ENCODE peak calls at places on chromosomes 4 and X, in five cellular contexts. C is ovary, L is A673, T is fibroblast of lung, H is breast epithelium. D is an unnamed sample. For H3K9me3, the result is how much of the 10 kb centered on the place peaks cover.

GRCh38 chr4:12486995-12487394 is 997.1 kb downstream of the RAB28 start:
- DNase-seq in C (no peak), L (no peak), T (no peak), H (no peak), D (no peak)

GRCh38 chr4:151887151-151887815 is 126.5 kb upstream of the GATB start:
- DNase-seq in C (no peak), L (no peak), T (peak), H (no peak), D (no peak)

GRCh38 chr4:148288448-148288847 is 153.8 kb downstream of the NR3C2 start:
- DNase-seq in C (no peak), L (no peak), T (no peak), H (no peak), D (no peak)

GRCh38 chr4:55733874-55734437 is 85.6 kb upstream of the EXOC1L start:
- DNase-seq in C (no peak), L (peak), T (peak), H (peak), D (peak)

GRCh38 chr4:89617256-89617655 is 219.7 kb downstream of the SNCA start:
- DNase-seq in C (no peak), L (no peak), T (no peak), H (no peak), D (no peak)

GRCh38 chr4:40409835-40410234 is 74.7 kb downstream of the CHRNA9 start:
- DNase-seq in C (no peak), L (no peak), T (peak), H (no peak), D (no peak)

GRCh38 chr4:87592124-87592523 is 16.2 kb upstream of the DSPP start:
- DNase-seq in C (no peak), L (no peak), T (no peak), H (no peak), D (no peak)

GRCh38 chr4:185183622-185184281 is 20.0 kb downstream of the CFAP97 start:
- DNase-seq in C (peak), L (peak), T (peak), H (peak), D (peak)

GRCh38 chr4:150323551-150324325 is 245.5 kb downstream of the DCLK2 start:
- DNase-seq in C (no peak), L (no peak), T (peak), H (no peak), D (no peak)

GRCh38 chr4:156173481-156173880 is 219.8 kb upstream of the CTSO start:
- DNase-seq in C (no peak), L (no peak), T (no peak), H (no peak), D (no peak)

GRCh38 chrX:30900227-30900626 is 11.2 kb upstream of the TAB3 start:
- DNase-seq in C (no peak), L (no peak), T (no peak), H (no peak), D (no peak)

GRCh38 chrX:96204928-96205327 is 479.7 kb upstream of the DIAPH2 start:
- DNase-seq in C (no peak), L (no peak), T (no peak), H (no peak), D (no peak)

GRCh38 chr4:113574636-113575103 is 186.9 kb downstream of the CAMK2D start:
- DNase-seq in C (no peak), L (peak), T (peak), H (no peak), D (no peak)

GRCh38 chr4:87011340-87012034 is 76.7 kb downstream of the AFF1 start:
- DNase-seq in C (no peak), L (peak), T (peak), H (no peak), D (no peak)

GRCh38 chr4:82618321-82618720 is 56.5 kb upstream of the TMEM150C start:
- DNase-seq in C (no peak), L (no peak), T (peak), H (no peak), D (no peak)

GRCh38 chrX:24245201-24245600 is 68.7 kb downstream of the SUPT20HL2 start:
- DNase-seq in C (no peak), L (peak), T (peak), H (no peak), D (no peak)

GRCh38 chrX:6021316-6022091 is 207.2 kb downstream of the NLGN4X start:
- DNase-seq in C (no peak), L (peak), T (no peak), H (no peak), D (no peak)

GRCh38 chrX:3522016-3522690 is 175.7 kb upstream of the MXRA5 start:
- DNase-seq in C (no peak), L (no peak), T (peak), H (no peak), D (no peak)

GRCh38 chr4:13920901-13921300 is 293.4 kb upstream of the BOD1L1 start:
- DNase-seq in C (peak), L (peak), T (peak), H (peak), D (no peak)

GRCh38 chrX:64204252-64204651 is 1.3 kb downstream of the AMER1 start:
- DNase-seq in C (peak), L (no peak), T (peak), H (no peak), D (no peak)

GRCh38 chr4:3384391-3384770 is 57.4 kb upstream of the HGFAC start:
- DNase-seq in C (no peak), L (no peak), T (no peak), H (no peak), D (no peak)

GRCh38 chrX:15672886-15673285 is 8.3 kb upstream of the CLTRN start:
- DNase-seq in C (no peak), L (no peak), T (no peak), H (no peak), D (no peak)

GRCh38 chrX:675896-676295 is 45.3 kb downstream of the SHOX start:
- DNase-seq in C (no peak), L (no peak), T (no peak), H (no peak), D (no peak)

GRCh38 chr4:72977936-72978485 is 91.5 kb downstream of the COX18 start:
- DNase-seq in C (no peak), L (no peak), T (no peak), H (no peak), D (no peak)

GRCh38 chr4:130542953-130543352 is 1447.0 kb downstream of the C4orf33 start:
- DNase-seq in C (no peak), L (no peak), T (no peak), H (no peak), D (no peak)

GRCh38 chr4:53645108-53645507 is 53.8 kb upstream of the LNX1 start:
- DNase-seq in C (no peak), L (no peak), T (no peak), H (no peak), D (no peak)

GRCh38 chrX:72539822-72540221 is 32.8 kb downstream of the HDAC8 start:
- DNase-seq in C (no peak), L (no peak), T (no peak), H (no peak), D (no peak)

GRCh38 chrX:153061732-153062131 is 5.5 kb downstream of the PNMA3 start:
- DNase-seq in C (no peak), L (no peak), T (peak), H (no peak), D (no peak)
- H3K9me3 ChIP-seq in C (under half), L (under half), T (under half), H (under half), D (under half)

DNA sequence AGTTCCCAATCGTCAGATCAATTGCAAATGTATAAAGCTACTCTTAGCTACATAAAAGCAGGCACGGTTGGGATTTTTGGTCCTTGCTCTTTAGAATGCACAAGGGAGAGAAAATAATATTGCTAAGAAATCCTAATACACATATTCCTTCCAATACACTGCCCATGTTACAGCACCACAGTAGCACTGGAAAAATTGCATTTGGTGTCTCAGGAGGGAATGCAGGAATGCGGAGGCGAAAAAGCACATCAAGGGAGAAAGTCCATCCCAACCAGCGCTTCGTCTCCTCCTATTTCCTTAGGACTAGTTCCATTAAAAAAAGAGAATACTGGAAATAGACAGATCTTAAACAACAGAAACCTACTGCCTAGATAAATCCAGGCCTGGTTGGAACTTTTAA is 23.9 kb downstream of the ADGRA3 start:
- DNase-seq in C (no peak), L (no peak), T (no peak), H (no peak), D (no peak)
- H3K9me3 ChIP-seq in C (under half), L (under half), T (under half), H (under half), D (under half)

GRCh38 chr4:26839016-26839415 is 21.6 kb upstream of the STIM2 start:
- DNase-seq in C (no peak), L (no peak), T (peak), H (no peak), D (no peak)

GRCh38 chr4:26836539-26836938 is 24.1 kb upstream of the STIM2 start:
- DNase-seq in C (no peak), L (no peak), T (no peak), H (no peak), D (no peak)

GRCh38 chr4:26839534-26839951 is 21.1 kb upstream of the STIM2 start:
- DNase-seq in C (no peak), L (peak), T (peak), H (peak), D (no peak)

DNA sequence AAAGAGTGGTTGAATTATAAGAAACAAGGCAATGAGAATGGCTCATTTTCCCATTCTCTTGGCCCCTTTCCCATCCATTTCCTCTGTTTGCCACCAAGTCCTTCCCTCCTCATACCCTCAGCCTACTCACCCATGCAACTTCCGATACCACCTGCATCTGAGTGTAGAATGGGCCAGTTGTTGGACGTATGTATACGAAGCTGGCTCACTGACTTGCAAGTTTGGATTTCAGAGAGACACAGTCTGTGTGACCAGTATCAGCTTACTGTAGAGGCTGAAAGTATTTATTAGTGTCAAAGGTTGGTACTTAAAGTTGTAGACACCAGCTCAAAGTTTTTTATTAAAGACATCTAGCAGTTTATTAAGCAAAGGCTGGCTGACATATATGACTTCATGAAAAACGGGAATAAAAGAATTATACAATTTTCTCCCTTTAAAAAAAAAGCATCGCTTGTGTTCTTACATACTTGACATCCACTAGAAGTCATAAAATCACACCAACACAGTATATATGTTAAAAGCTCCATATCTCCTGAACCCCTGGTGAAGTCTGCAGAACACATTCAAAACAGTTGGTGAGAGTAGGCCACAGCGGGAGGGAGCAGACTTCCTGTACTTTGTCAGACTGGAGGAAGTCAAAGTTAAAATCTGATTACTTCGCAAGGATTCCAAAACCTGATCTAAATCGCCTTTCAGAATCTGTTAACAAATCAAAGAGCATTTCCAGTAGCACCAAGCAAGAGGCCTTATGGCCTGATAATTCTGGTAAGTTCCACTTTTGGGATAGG is 22.4 kb upstream of the STIM2 start:
- DNase-seq in C (no peak), L (peak), T (no peak), H (no peak), D (no peak)
- H3K9me3 ChIP-seq in C (under half), L (under half), T (under half), H (under half), D (under half)

DNA sequence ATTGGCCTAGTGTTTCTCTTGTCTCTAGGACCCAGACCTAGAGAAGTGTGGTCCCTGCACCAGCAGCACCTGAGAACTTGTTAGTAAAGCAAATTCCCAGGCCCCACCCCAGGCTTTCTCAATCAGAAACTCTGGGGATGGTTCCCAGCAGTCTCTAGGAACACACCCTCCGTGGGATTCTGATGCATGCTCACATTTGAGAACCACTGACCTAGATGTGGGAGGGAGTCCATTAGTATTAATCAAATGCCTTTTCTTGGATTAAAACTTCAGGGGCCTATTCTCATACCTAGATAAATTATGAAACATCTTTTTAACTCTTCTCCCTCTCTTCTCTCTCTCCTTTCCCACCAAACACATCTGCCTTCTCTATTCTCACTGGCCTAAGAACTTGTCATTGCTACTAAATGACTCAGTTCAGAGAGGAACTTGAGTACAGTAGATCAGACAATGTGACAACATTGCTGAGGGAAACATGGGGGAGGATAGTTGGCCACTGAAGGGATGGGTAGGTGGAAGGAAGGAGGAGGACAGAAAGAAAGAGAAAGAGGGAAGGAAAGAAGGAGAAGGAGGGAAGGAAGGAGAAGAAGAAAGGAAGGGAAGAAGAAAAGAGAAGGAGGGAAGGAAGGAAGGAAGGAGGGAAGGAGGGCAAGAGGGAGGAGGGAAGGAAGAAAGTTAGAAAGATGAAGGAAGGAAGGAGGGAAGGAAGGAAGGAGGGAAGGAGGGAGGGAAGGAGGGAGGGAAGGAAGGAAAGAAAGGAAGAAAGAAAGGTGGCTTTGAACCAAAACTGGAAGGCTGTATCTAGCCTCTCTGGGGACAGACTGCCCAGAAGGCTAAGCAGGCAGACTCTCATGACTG is 132.7 kb upstream of the MAP3K15 start:
- DNase-seq in C (no peak), L (no peak), T (no peak), H (no peak), D (no peak)
- H3K9me3 ChIP-seq in C (under half), L (under half), T (under half), H (under half), D (under half)

GRCh38 chr4:4968161-4968757 is 51.0 kb downstream of the CYTL1 start:
- DNase-seq in C (no peak), L (no peak), T (no peak), H (no peak), D (no peak)

GRCh38 chr4:4960574-4960973 is 58.7 kb downstream of the CYTL1 start:
- DNase-seq in C (no peak), L (no peak), T (no peak), H (no peak), D (no peak)

GRCh38 chr4:4961936-4962335 is 57.3 kb downstream of the CYTL1 start:
- DNase-seq in C (no peak), L (no peak), T (no peak), H (no peak), D (no peak)

DNA sequence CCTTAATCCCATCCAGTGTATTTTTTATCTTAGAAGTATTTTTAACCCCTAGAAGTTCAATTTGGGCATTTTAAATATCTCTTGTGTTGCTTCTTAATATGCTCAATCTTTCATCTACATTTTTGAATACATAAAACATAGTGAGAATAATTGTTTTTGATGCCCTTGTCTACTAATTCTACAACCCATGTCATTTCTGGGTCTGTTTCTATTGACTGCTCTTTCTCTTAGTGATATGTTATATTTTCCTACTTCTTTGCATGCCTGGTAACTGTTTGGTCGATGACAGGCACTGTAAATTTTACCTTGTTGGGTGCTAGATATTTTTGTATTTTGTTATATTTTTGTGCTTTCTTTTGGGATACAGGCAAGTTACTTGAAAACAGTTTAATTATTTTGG is 56.3 kb downstream of the CYTL1 start:
- DNase-seq in C (no peak), L (no peak), T (no peak), H (no peak), D (no peak)
- H3K9me3 ChIP-seq in C (under half), L (under half), T (under half), H (under half), D (under half)

GRCh38 chrX:2220829-2221567 is 279.8 kb downstream of the DHRSX start:
- DNase-seq in C (no peak), L (no peak), T (no peak), H (no peak), D (no peak)
- H3K9me3 ChIP-seq in C (under half), L (under half), T (under half), H (under half), D (under half)

D was measured in left lung.